ENCODE peak calls at places on chromosomes 6 and 20, in eight cellular contexts. V, D, F, R, S, J, Z and I are unnamed samples.

GRCh38 chr20:31652917-31653385 is 15.2 kb downstream of the COX4I2 start:
- DNase-seq in V (peak), D (no peak), F (no peak), R (no peak), S (no peak), J (no peak), Z (no peak), I (no peak)

GRCh38 chr6:113586966-113587699 is 270.0 kb upstream of the MARCKS start:
- DNase-seq in V (no peak), D (no peak), F (no peak), R (no peak), S (no peak), J (no peak), Z (no peak), I (no peak)

GRCh38 chr6:7086488-7086887 is 21.3 kb upstream of the RREB1 start:
- DNase-seq in V (peak), D (no peak), F (peak), R (no peak), S (peak), J (peak), Z (peak), I (no peak)

GRCh38 chr20:19404836-19405235 is 192.4 kb downstream of the SLC24A3 start:
- DNase-seq in V (no peak), D (no peak), F (no peak), R (no peak), S (no peak), J (no peak), Z (no peak), I (no peak)

GRCh38 chr6:475341-475740 is 83.8 kb downstream of the IRF4 start:
- DNase-seq in V (no peak), D (no peak), F (no peak), R (no peak), S (no peak), J (no peak), Z (no peak), I (no peak)

GRCh38 chr6:150189176-150189575 is 46.3 kb downstream of the PPP1R14C start:
- DNase-seq in V (no peak), D (no peak), F (no peak), R (no peak), S (no peak), J (no peak), Z (no peak), I (no peak)

GRCh38 chr20:49717693-49718092 is 4.0 kb upstream of the B4GALT5 start:
- DNase-seq in V (no peak), D (no peak), F (no peak), R (no peak), S (no peak), J (no peak), Z (no peak), I (no peak)

GRCh38 chr20:5870462-5871021 is 79.8 kb downstream of the TRMT6 start:
- DNase-seq in V (no peak), D (no peak), F (no peak), R (no peak), S (no peak), J (no peak), Z (no peak), I (no peak)

GRCh38 chr6:154842828-154843227 is 109.6 kb downstream of the SCAF8 start:
- DNase-seq in V (no peak), D (no peak), F (no peak), R (no peak), S (no peak), J (no peak), Z (no peak), I (no peak)

GRCh38 chr6:16828058-16828457 is 66.8 kb upstream of the ATXN1 start:
- DNase-seq in V (no peak), D (no peak), F (no peak), R (no peak), S (no peak), J (no peak), Z (no peak), I (no peak)

GRCh38 chr6:160028487-160029275 is 59.8 kb downstream of the IGF2R start:
- DNase-seq in V (no peak), D (no peak), F (peak), R (no peak), S (no peak), J (no peak), Z (no peak), I (no peak)

GRCh38 chr6:134979142-134979541 is 29.2 kb upstream of the ALDH8A1 start:
- DNase-seq in V (no peak), D (no peak), F (peak), R (no peak), S (no peak), J (no peak), Z (peak), I (no peak)

GRCh38 chr20:60803335-60804070 is 448.6 kb upstream of the CDH4 start:
- DNase-seq in V (no peak), D (no peak), F (no peak), R (no peak), S (no peak), J (no peak), Z (no peak), I (no peak)

GRCh38 chr20:63021356-63022321 is 14.9 kb upstream of the BHLHE23 start:
- DNase-seq in V (no peak), D (no peak), F (no peak), R (no peak), S (no peak), J (peak), Z (no peak), I (no peak)

GRCh38 chr6:90039911-90040310 is 145.6 kb downstream of the GJA10 start:
- DNase-seq in V (no peak), D (no peak), F (no peak), R (no peak), S (no peak), J (no peak), Z (no peak), I (no peak)

GRCh38 chr6:107715523-107716321 is 108.4 kb downstream of the SCML4 start:
- DNase-seq in V (no peak), D (no peak), F (no peak), R (no peak), S (no peak), J (no peak), Z (no peak), I (no peak)

GRCh38 chr6:917939-918338 is 225.0 kb upstream of the EXOC2 start:
- DNase-seq in V (no peak), D (no peak), F (no peak), R (no peak), S (no peak), J (no peak), Z (no peak), I (no peak)

GRCh38 chr20:17562804-17563305 is 7.0 kb upstream of the DSTN start:
- DNase-seq in V (peak), D (no peak), F (no peak), R (peak), S (no peak), J (no peak), Z (no peak), I (no peak)

GRCh38 chr20:17427646-17428045 is 103.5 kb downstream of the BFSP1 start:
- DNase-seq in V (no peak), D (no peak), F (no peak), R (peak), S (no peak), J (no peak), Z (no peak), I (no peak)

GRCh38 chr6:77178821-77179220 is 284.5 kb downstream of the HTR1B start:
- DNase-seq in V (peak), D (no peak), F (no peak), R (peak), S (no peak), J (no peak), Z (no peak), I (no peak)

GRCh38 chr6:5082487-5083306 is 2.4 kb upstream of the PPP1R3G start:
- DNase-seq in V (peak), D (no peak), F (no peak), R (peak), S (peak), J (no peak), Z (no peak), I (no peak)

GRCh38 chr6:28940294-28940858 is 16.6 kb upstream of the TRIM27 start:
- DNase-seq in V (no peak), D (peak), F (peak), R (peak), S (peak), J (peak), Z (no peak), I (peak)

GRCh38 chr6:128598561-128598960 is 78.2 kb upstream of the PTPRK start:
- DNase-seq in V (no peak), D (no peak), F (peak), R (peak), S (no peak), J (no peak), Z (no peak), I (no peak)

GRCh38 chr20:48065833-48066232 is 280.6 kb upstream of the SULF2 start:
- DNase-seq in V (no peak), D (no peak), F (no peak), R (no peak), S (no peak), J (no peak), Z (peak), I (no peak)

GRCh38 chr20:54155736-54156317 is 18.0 kb downstream of the CYP24A1 start:
- DNase-seq in V (no peak), D (no peak), F (no peak), R (no peak), S (no peak), J (no peak), Z (no peak), I (no peak)

GRCh38 chr6:44485601-44486000 is 98.1 kb downstream of the CDC5L start:
- DNase-seq in V (no peak), D (no peak), F (no peak), R (no peak), S (no peak), J (no peak), Z (no peak), I (no peak)

GRCh38 chr20:38970302-38970701 is 8.2 kb downstream of the DHX35 start:
- DNase-seq in V (peak), D (no peak), F (no peak), R (peak), S (no peak), J (no peak), Z (no peak), I (no peak)

GRCh38 chr6:158742988-158743651 is 76.0 kb downstream of the EZR start:
- DNase-seq in V (no peak), D (no peak), F (no peak), R (peak), S (no peak), J (no peak), Z (no peak), I (no peak)

GRCh38 chr6:111477481-111477938 is 5.5 kb downstream of the REV3L start:
- DNase-seq in V (no peak), D (no peak), F (peak), R (peak), S (no peak), J (no peak), Z (peak), I (no peak)

GRCh38 chr6:68054776-68055175 is 580.3 kb upstream of the ADGRB3 start:
- DNase-seq in V (peak), D (no peak), F (no peak), R (no peak), S (no peak), J (no peak), Z (no peak), I (no peak)

GRCh38 chr20:14142964-14143627 is 147.8 kb downstream of the MACROD2 start:
- DNase-seq in V (peak), D (no peak), F (no peak), R (peak), S (no peak), J (no peak), Z (no peak), I (no peak)

DNA sequence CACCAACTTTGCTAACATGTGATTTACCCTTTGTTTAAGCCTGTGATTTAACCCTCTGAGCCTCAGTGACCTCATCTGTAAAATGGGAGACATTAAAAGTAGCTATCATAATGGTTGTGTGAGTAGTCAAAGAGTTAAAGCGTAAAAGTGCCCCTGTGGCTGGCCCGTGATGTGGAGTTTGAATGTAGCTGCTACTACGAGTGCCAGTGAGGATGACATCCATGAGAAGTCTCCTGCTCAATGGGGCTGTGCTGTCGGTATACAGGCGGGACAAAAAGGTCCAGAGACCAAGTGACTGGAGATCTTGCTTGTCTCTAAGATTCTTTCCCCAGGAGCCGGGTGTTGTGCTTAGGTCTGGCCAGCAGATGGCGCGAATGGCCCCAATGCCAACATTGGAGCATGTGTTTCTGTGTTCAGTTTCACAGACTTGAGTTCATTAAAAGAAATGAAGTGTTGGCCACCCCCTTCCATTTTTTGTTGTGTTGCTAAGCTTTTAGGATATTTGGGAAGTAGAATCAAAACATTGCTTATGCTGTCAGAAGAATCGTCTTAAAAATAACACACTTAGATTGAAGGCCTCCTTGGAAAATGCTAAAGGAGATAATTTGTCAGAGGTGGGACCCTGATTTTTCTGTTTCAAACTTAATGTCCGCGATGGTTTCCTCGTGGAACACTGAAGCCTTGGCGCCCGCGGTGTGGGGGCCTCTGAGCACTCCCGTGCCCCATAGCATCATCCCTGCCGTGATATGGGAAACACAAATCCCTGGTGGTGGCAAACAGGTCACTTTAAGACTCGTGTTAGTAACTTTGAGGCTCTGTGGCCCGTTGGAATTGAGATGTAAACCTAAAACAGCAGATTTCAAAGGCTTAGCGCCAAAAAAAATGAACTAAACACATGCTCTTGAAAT is 9.3 kb upstream of the RBM38 start:
- DNase-seq in V (peak), D (peak), F (peak), R (peak), S (peak), J (peak), Z (peak), I (peak)
- TF ChIP-seq CTCF in V (peak), D (peak), F (peak), R (peak), S (peak), J (peak), Z (peak), I (peak)

GRCh38 chr20:40442181-40442963 is 246.7 kb downstream of the MAFB start:
- DNase-seq in V (peak), D (no peak), F (no peak), R (no peak), S (no peak), J (no peak), Z (no peak), I (no peak)
- TF ChIP-seq CTCF in V (peak), D (peak), F (no peak), R (peak), S (peak), J (no peak), Z (no peak), I (no peak)

DNA sequence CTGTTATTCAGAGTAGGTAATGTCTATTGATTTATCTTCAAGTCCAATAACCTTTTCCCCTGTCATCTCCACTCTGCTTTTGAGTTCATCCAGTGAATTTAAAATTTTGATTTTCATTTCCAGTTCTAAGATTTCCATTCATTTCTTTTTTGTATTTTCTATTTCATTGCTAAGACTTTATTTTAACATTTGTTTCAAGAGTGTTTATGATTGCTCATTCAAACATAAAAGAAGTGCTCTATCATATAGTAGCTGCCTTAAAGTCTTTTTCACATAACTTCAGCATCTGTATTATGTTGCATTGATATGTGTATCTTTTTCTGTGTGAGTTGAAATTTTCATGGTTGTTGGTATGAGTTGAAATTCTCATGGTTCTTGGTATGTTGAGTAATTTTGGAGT is 341.6 kb downstream of the SOX4 start:
- DNase-seq in V (no peak), D (no peak), F (no peak), R (no peak), S (no peak), J (no peak), Z (no peak), I (no peak)
- TF ChIP-seq CTCF in V (no peak), D (no peak), F (no peak), R (no peak), S (no peak), J (no peak), Z (no peak), I (no peak)

GRCh38 chr6:11251553-11252358 is 19.3 kb upstream of the NEDD9 start:
- DNase-seq in V (peak), D (no peak), F (no peak), R (peak), S (peak), J (no peak), Z (no peak), I (peak)
- TF ChIP-seq CTCF in V (no peak), D (no peak), F (no peak), R (no peak), S (no peak), J (no peak), Z (no peak), I (no peak)

DNA sequence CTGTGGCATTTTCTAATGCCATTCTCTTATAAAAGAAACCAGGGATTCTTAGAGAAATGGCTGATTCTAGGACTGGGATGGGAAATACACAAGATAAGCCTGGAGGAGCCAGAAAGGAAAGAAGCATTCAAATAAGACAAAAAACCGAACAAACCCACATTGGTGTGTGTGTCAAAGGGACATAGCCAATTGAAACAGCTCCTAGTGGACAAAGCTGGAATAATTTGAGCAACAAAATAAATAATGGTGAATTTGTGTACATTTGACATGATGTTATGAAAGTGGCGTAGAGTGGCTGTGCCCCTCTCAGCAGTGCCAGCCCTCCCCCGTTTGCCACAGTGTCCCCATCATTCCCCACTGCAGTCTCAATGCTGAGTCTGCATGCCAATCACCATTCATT is 55.5 kb downstream of the B3GAT2 start:
- DNase-seq in V (no peak), D (no peak), F (no peak), R (no peak), S (no peak), J (no peak), Z (no peak), I (no peak)
- TF ChIP-seq CTCF in V (peak), D (no peak), F (peak), R (peak), S (no peak), J (no peak), Z (no peak), I (no peak)

DNA sequence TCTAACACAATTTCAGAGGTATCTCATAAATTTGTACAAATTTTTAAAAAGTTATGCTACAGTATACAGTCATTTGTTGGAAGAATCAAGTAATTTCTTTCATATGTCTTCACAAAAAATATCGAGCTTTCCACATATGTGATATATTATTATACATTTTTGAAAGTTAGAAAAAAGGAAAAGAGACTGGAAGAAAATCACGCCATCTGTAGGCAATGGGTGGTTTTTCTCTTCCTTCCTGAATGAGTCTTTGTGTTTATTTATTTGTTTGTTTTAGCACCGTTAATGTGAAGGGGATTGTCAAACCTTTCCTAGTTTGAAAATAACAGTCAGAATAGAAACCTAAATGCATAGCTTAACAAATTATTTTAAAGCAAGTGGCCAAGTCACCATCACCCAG is 130.6 kb downstream of the SYNDIG1 start:
- DNase-seq in V (no peak), D (no peak), F (no peak), R (no peak), S (no peak), J (no peak), Z (no peak), I (no peak)
- TF ChIP-seq CTCF in V (no peak), D (no peak), F (no peak), R (no peak), S (no peak), J (no peak), Z (no peak), I (no peak)

GRCh38 chr20:56205350-56205749 is 43.2 kb upstream of the MC3R start:
- DNase-seq in V (no peak), D (no peak), F (no peak), R (peak), S (no peak), J (no peak), Z (no peak), I (no peak)

GRCh38 chr20:56200456-56200855 is 48.1 kb upstream of the MC3R start:
- DNase-seq in V (no peak), D (no peak), F (peak), R (no peak), S (no peak), J (no peak), Z (no peak), I (no peak)

GRCh38 chr20:56207656-56208055 is 40.9 kb upstream of the MC3R start:
- DNase-seq in V (no peak), D (no peak), F (no peak), R (no peak), S (no peak), J (no peak), Z (no peak), I (no peak)

GRCh38 chr20:56204206-56204605 is 44.3 kb upstream of the MC3R start:
- DNase-seq in V (no peak), D (no peak), F (no peak), R (no peak), S (no peak), J (no peak), Z (no peak), I (no peak)

DNA sequence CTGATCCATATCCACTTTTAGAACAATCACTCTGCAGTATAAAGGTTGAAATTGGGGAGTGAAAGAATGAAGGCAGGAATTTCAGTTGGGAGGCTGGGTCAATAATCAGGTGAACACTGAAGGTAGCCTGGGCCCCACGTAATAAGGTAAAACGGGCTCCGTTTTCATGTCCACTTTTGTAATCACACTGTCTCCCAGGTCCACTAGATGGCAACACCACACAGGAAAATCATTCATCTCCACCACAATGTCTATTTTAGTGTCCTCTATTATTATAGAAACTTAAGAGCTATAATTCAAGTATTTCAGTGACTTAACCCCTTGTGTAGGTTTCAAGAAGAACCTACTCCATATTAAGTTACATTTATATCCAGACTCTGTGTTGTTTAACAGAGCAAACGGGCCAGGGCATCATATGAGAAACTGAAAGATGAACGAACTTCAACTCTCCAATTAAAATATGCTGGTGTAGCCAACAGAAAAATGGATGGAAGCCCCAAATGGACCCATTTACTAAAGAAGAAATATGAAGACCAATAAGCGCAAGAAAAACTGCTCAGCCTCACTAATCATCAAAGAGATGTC is 45.9 kb upstream of the MC3R start:
- DNase-seq in V (peak), D (no peak), F (no peak), R (peak), S (no peak), J (no peak), Z (no peak), I (no peak)
- TF ChIP-seq CTCF in V (peak), D (no peak), F (no peak), R (peak), S (peak), J (no peak), Z (no peak), I (no peak)